ENCODE peak calls at places on chromosome 19, in six cellular contexts. M is A549, X is HCT116, H is SK-N-SH, O is K562, S is HepG2. C is an unnamed sample.

GRCh38 chr19:35000647-35001501 is 751 bp downstream of the GRAMD1A start:
- DNase-seq in M (peak; percentile 70), X (no peak), H (peak; percentile 53), O (peak; percentile 79), S (peak; percentile 59), C (peak; percentile 43)

GRCh38 chr19:4914736-4915501 is 5.6 kb downstream of the UHRF1 start:
- DNase-seq in M (peak; percentile 77), X (peak; percentile 76), H (no peak), O (peak; percentile 69), S (no peak), C (no peak)

GRCh38 chr19:55620410-55620809 is 4.0 kb downstream of the ZNF784 start:
- DNase-seq in M (no peak), X (no peak), H (no peak), O (peak; percentile 4), S (no peak), C (no peak)

GRCh38 chr19:27741236-27741635 is 1471.7 kb downstream of the UQCRFS1 start:
- DNase-seq in M (no peak), X (no peak), H (no peak), O (no peak), S (no peak), C (no peak)

GRCh38 chr19:22620912-22621311 is 13.2 kb upstream of the ZNF492 start:
- DNase-seq in M (no peak), X (no peak), H (no peak), O (no peak), S (no peak), C (no peak)

GRCh38 chr19:58417071-58417470 is 8.6 kb downstream of the ZNF584 start:
- DNase-seq in M (no peak), X (no peak), H (no peak), O (no peak), S (no peak), C (no peak)

GRCh38 chr19:43532571-43532961 is 422 bp upstream of the ZNF575 start:
- DNase-seq in M (peak; percentile 79), X (peak; percentile 65), H (peak; percentile 59), O (no peak), S (no peak), C (peak; percentile 24)

GRCh38 chr19:21430674-21431073 is 33.7 kb downstream of the ZNF493 start:
- DNase-seq in M (no peak), X (no peak), H (no peak), O (no peak), S (no peak), C (no peak)

GRCh38 chr19:1956868-1957492 is 16.0 kb downstream of the CSNK1G2 start:
- DNase-seq in M (no peak), X (no peak), H (no peak), O (no peak), S (no peak), C (peak; percentile 64)

GRCh38 chr19:48715681-48716171 is 3.8 kb downstream of the MAMSTR start:
- DNase-seq in M (no peak), X (no peak), H (no peak), O (no peak), S (no peak), C (no peak)

GRCh38 chr19:33558846-33559245 is 37.3 kb upstream of the PEPD start:
- DNase-seq in M (no peak), X (no peak), H (no peak), O (no peak), S (no peak), C (no peak)

GRCh38 chr19:18373892-18374629 is 11.9 kb upstream of the GDF15 start:
- DNase-seq in M (peak; percentile 74), X (peak; percentile 94), H (peak; percentile 64), O (peak; percentile 96), S (peak; percentile 95), C (peak; percentile 88)

GRCh38 chr19:5953680-5954213 is 24.2 kb downstream of the RANBP3 start:
- DNase-seq in M (no peak), X (no peak), H (no peak), O (peak; percentile 41), S (no peak), C (no peak)

GRCh38 chr19:45402469-45403070 is 2.3 kb downstream of the PPP1R13L start:
- DNase-seq in M (peak; percentile 96), X (no peak), H (peak; percentile 62), O (peak; percentile 86), S (no peak), C (peak; percentile 78)

GRCh38 chr19:38715540-38715939 is 28.7 kb downstream of the CAPN12 start:
- DNase-seq in M (no peak), X (no peak), H (no peak), O (no peak), S (no peak), C (no peak)

GRCh38 chr19:34319230-34319585 is 45.8 kb upstream of the GPI start:
- DNase-seq in M (no peak), X (no peak), H (no peak), O (no peak), S (no peak), C (no peak)

GRCh38 chr19:2271516-2272103 is 10.4 kb downstream of the PEAK3 start:
- DNase-seq in M (no peak), X (no peak), H (no peak), O (no peak), S (no peak), C (peak; percentile 20)

GRCh38 chr19:1400281-1401137 is 833 bp downstream of the GAMT start:
- DNase-seq in M (no peak), X (no peak), H (peak; percentile 82), O (peak; percentile 46), S (peak; percentile 96), C (no peak)

GRCh38 chr19:29671393-29672076 is 6.3 kb downstream of the PLEKHF1 start:
- DNase-seq in M (no peak), X (no peak), H (no peak), O (peak; percentile 68), S (peak; percentile 76), C (no peak)

GRCh38 chr19:17751912-17752273 is 616 bp downstream of the FCHO1 start:
- DNase-seq in M (no peak), X (no peak), H (no peak), O (no peak), S (no peak), C (no peak)

GRCh38 chr19:44701228-44701627 is 2.3 kb downstream of the CEACAM16 start:
- DNase-seq in M (no peak), X (no peak), H (no peak), O (no peak), S (no peak), C (no peak)

GRCh38 chr19:55229145-55229788 is 704 bp upstream of the TMEM86B start:
- DNase-seq in M (no peak), X (no peak), H (no peak), O (no peak), S (no peak), C (no peak)

GRCh38 chr19:31289381-31289880 is 59.8 kb downstream of the TSHZ3 start:
- DNase-seq in M (no peak), X (no peak), H (no peak), O (no peak), S (no peak), C (no peak)

GRCh38 chr19:38142176-38143035 is 81.6 kb downstream of the DPF1 start:
- DNase-seq in M (peak; percentile 98), X (no peak), H (peak; percentile 87), O (peak; percentile 76), S (peak; percentile 33), C (peak; percentile 87)

GRCh38 chr19:16378291-16378889 is 53.8 kb downstream of the KLF2 start:
- DNase-seq in M (no peak), X (no peak), H (no peak), O (no peak), S (no peak), C (no peak)

GRCh38 chr19:6259312-6259861 is 20.4 kb downstream of the MLLT1 start:
- DNase-seq in M (no peak), X (no peak), H (no peak), O (no peak), S (no peak), C (no peak)

GRCh38 chr19:33547676-33548075 is 26.1 kb upstream of the PEPD start:
- DNase-seq in M (no peak), X (no peak), H (no peak), O (no peak), S (no peak), C (no peak)

GRCh38 chr19:51094696-51095279 is 12.1 kb upstream of the KLK14 start:
- DNase-seq in M (peak; percentile 62), X (no peak), H (peak; percentile 89), O (peak; percentile 85), S (peak; percentile 13), C (peak; percentile 75)
- TF ChIP-seq MAX in M (no peak), X (no peak), H (no peak), O (no peak), S (no peak), C (no peak)

GRCh38 chr19:40754611-40755247 is 3.7 kb downstream of the SNRPA start:
- DNase-seq in M (no peak), X (no peak), H (no peak), O (no peak), S (peak; percentile 62), C (no peak)

GRCh38 chr19:40750035-40750284 is 317 bp downstream of the ACTMAP start:
- DNase-seq in M (no peak), X (no peak), H (no peak), O (no peak), S (no peak), C (no peak)

GRCh38 chr19:40747536-40747935 is 2.7 kb downstream of the ACTMAP start:
- DNase-seq in M (no peak), X (no peak), H (no peak), O (no peak), S (no peak), C (no peak)

GRCh38 chr19:40751065-40751923 is at the start of gene SNRPA:
- DNase-seq in M (peak; percentile 100), X (peak; percentile 97), H (peak; percentile 90), O (peak; percentile 86), S (peak; percentile 97), C (peak; percentile 97)

GRCh38 chr19:40750285-40751064 is at the start of gene ACTMAP:
- DNase-seq in M (peak; percentile 100), X (peak; percentile 100), H (peak; percentile 96), O (peak; percentile 98), S (peak; percentile 99), C (peak; percentile 99)
- TF ChIP-seq CTCF in M (no peak), X (no peak), H (no peak), O (peak; percentile 0), S (no peak), C (no peak)

DNA sequence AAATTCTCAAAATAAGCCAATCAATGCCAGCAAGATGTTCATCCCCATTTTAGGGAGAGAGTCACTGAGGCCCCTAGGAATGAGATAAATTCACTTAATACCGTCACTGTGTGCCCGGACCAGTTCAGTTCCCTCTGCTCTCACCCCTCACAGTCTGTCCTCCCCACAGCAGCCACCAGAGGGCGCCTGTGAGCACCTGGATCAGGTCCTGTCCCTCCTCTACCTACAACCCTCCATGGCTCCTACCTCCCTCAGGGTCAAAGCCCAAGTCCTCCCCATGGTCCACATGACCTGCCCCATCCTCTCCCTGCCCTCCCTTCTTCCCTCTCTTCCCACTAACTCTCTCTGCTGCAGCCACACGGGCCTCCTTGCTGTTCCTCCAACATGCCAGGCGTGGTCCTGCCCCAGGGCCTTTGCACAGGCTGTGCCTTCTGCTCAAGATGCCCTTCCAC is 42.0 kb upstream of the NFIC start:
- DNase-seq in M (no peak), X (peak; percentile 54), H (peak; percentile 74), O (peak; percentile 87), S (peak; percentile 52), C (peak; percentile 85)
- TF ChIP-seq MAX in M (no peak), X (no peak), H (no peak), O (peak; percentile 14), S (peak; percentile 12), C (no peak)

DNA sequence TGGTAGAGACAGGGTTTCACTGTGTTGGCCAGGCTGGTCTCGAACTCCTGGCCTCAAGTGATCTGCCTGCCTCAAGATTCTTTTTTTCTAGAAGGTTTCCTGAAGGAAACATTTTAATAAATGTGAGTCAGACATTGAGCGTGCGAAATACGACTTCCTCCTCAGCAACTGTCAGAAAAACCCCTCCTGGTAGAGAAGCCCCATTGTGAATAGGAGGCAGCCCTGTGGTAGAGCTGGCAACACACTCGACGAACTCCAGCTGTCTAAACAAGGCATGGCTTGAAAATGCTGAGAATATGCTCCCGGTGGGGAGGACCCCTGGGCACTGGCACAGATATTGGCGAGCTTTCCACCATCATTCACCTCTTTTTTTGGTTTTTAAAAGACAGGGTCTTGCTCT is 9.8 kb downstream of the ZNF333 start:
- DNase-seq in M (no peak), X (no peak), H (no peak), O (no peak), S (no peak), C (no peak)
- TF ChIP-seq CTCF in M (no peak), X (no peak), H (no peak), O (no peak), S (no peak), C (no peak)

C was measured in WTC11.